ENCODE peak calls at places on chromosomes 4 and X, in four cellular contexts. C is K562, P is WTC11, V is GM12878. Y is an unnamed sample.

GRCh38 chrX:30653415-30654131 is at the start of gene GK:
- DNase-seq in C (peak), P (peak), V (no peak), Y (no peak)

GRCh38 chr4:168516841-168517240 is 20.0 kb downstream of the PALLD start:
- DNase-seq in C (no peak), P (no peak), V (no peak), Y (no peak)

GRCh38 chrX:134520860-134521390 is 61.0 kb downstream of the HPRT1 start:
- DNase-seq in C (peak), P (peak), V (no peak), Y (peak)

GRCh38 chr4:185395255-185395955 is at the start of gene LRP2BP:
- DNase-seq in C (no peak), P (no peak), V (peak), Y (peak)

GRCh38 chr4:52204921-52205320 is 153.8 kb downstream of the SPATA18 start:
- DNase-seq in C (no peak), P (no peak), V (no peak), Y (peak)

GRCh38 chr4:155040031-155040430 is 168.4 kb upstream of the NPY2R start:
- DNase-seq in C (no peak), P (no peak), V (no peak), Y (no peak)

GRCh38 chrX:124736553-124737240 is 390.3 kb downstream of the SH2D1A start:
- DNase-seq in C (no peak), P (peak), V (no peak), Y (no peak)

GRCh38 chrX:53262918-53263394 is 18.4 kb downstream of the IQSEC2 start:
- DNase-seq in C (peak), P (no peak), V (no peak), Y (no peak)

GRCh38 chr4:84582988-84583870 is at the start of gene CDS1:
- DNase-seq in C (peak), P (peak), V (no peak), Y (no peak)

GRCh38 chr4:41791557-41791956 is 43.0 kb upstream of the PHOX2B start:
- DNase-seq in C (no peak), P (no peak), V (no peak), Y (no peak)

GRCh38 chr4:185210102-185210981 is 944 bp downstream of the SNX25 start:
- DNase-seq in C (peak), P (peak), V (no peak), Y (peak)

GRCh38 chr4:10721616-10722015 is 37.0 kb upstream of the CLNK start:
- DNase-seq in C (no peak), P (no peak), V (no peak), Y (no peak)

GRCh38 chr4:93317046-93317445 is 511.5 kb upstream of the ATOH1 start:
- DNase-seq in C (no peak), P (no peak), V (no peak), Y (no peak)

GRCh38 chrX:78517124-78517523 is 142.0 kb downstream of the RTL3 start:
- DNase-seq in C (no peak), P (no peak), V (peak), Y (no peak)

GRCh38 chrX:46573331-46573895 is at the start of gene CHST7:
- DNase-seq in C (no peak), P (peak), V (no peak), Y (peak)

GRCh38 chrX:2150722-2151121 is 350.1 kb downstream of the DHRSX start:
- DNase-seq in C (no peak), P (no peak), V (no peak), Y (no peak)

GRCh38 chrX:78314561-78314960 is 12.8 kb downstream of the CYSLTR1 start:
- DNase-seq in C (no peak), P (no peak), V (no peak), Y (no peak)

GRCh38 chrX:58044130-58044529 is 133.9 kb upstream of the ZXDA start:
- DNase-seq in C (no peak), P (no peak), V (no peak), Y (no peak)

GRCh38 chr4:70925899-70926635 is 23.9 kb downstream of the MOB1B start:
- DNase-seq in C (no peak), P (no peak), V (peak), Y (no peak)

GRCh38 chr4:139524062-139524631 is 31.9 kb downstream of the SETD7 start:
- DNase-seq in C (no peak), P (no peak), V (no peak), Y (no peak)

GRCh38 chr4:26325191-26325590 is 4.4 kb downstream of the RBPJ start:
- DNase-seq in C (no peak), P (no peak), V (no peak), Y (peak)

GRCh38 chr4:121077496-121077895 is 5.2 kb upstream of the NDNF start:
- DNase-seq in C (no peak), P (no peak), V (no peak), Y (no peak)

GRCh38 chrX:153019166-153019565 is 25.2 kb upstream of the PNMA5 start:
- DNase-seq in C (no peak), P (no peak), V (no peak), Y (no peak)

GRCh38 chrX:150165776-150166610 is 197.1 kb upstream of the MAMLD1 start:
- DNase-seq in C (no peak), P (no peak), V (no peak), Y (no peak)
- TF ChIP-seq ATF2 in C (no peak), P (no peak), V (no peak), Y (no peak)

GRCh38 chrX:11129546-11129945 is 18.4 kb downstream of the HCCS start:
- DNase-seq in C (no peak), P (no peak), V (no peak), Y (no peak)
- TF ChIP-seq TCF7 in C (no peak), P (no peak), V (no peak), Y (no peak)

DNA sequence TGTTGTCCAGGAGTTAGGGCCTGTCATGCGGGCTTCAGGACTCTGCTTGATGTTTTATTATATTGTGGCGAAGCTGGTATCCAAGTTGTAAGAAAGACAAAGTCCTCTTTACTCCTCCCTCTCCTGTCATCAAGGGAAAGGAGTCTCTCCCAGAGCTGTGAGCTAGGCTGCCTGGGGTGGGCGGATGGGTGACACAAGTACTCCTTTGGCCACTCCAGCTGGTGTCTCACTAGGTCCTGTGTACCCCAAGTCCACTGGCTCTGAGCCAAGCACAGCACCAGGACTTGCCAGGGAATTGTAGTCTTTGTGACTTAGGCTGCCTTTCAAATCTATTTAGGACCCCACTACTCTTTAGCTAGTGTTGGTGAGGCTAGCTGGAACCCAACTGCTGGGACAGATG is 36.7 kb upstream of the RPS6KA6 start:
- DNase-seq in C (no peak), P (no peak), V (no peak), Y (no peak)
- TF ChIP-seq ATF2 in C (no peak), P (no peak), V (no peak), Y (no peak)

GRCh38 chrX:22666441-22666840 is 333.3 kb upstream of the DDX53 start:
- DNase-seq in C (peak), P (peak), V (no peak), Y (peak)
- TF ChIP-seq TCF7 in C (no peak), P (no peak), V (no peak), Y (no peak)

GRCh38 chr4:61468091-61468720 is 268.1 kb downstream of the ADGRL3 start:
- DNase-seq in C (no peak), P (no peak), V (no peak), Y (no peak)

GRCh38 chr4:61461956-61462355 is 261.8 kb downstream of the ADGRL3 start:
- DNase-seq in C (no peak), P (no peak), V (no peak), Y (no peak)

DNA sequence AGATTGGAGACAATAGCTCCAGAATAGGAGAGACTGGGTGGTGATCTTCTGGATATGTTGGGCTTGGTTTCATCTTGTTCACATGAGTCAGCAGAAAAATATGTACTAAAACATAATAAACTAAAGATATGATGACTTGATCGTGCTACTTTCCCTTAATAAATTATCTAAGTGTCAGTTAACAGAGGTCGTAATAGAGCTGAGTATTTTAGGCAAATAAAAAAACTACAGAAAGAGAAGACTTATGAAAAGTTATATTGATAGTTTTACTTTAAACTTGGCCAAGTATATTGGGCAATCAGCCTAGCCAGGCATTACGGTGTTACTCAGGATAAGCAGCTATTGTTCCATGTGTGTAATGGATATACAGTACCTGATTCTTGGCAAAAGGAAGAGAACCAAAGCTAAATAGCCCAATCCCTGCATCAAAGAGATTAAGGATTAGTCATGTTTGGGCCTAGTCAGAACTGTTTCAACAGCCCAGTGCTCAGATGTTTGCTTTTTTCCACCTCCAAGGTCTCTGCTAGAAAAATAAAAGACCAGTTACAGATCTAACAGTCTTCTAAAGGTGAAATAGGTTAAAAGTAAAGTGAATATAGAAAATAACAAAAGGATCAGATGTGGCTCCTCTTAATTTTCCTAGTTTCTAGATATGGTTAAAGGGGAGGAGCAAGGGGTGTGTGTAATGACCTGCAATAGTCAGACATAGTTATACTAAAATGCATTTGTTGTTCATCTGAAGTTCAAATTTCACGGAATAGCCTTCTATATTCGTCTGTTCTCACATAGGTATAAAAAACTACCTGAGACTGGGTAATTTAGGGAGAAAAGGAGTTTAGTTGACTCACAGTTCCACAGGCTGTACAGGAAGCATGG is 262.6 kb downstream of the ADGRL3 start:
- DNase-seq in C (no peak), P (no peak), V (no peak), Y (peak)
- TF ChIP-seq ATF2 in C (no peak), P (no peak), V (no peak), Y (no peak)

DNA sequence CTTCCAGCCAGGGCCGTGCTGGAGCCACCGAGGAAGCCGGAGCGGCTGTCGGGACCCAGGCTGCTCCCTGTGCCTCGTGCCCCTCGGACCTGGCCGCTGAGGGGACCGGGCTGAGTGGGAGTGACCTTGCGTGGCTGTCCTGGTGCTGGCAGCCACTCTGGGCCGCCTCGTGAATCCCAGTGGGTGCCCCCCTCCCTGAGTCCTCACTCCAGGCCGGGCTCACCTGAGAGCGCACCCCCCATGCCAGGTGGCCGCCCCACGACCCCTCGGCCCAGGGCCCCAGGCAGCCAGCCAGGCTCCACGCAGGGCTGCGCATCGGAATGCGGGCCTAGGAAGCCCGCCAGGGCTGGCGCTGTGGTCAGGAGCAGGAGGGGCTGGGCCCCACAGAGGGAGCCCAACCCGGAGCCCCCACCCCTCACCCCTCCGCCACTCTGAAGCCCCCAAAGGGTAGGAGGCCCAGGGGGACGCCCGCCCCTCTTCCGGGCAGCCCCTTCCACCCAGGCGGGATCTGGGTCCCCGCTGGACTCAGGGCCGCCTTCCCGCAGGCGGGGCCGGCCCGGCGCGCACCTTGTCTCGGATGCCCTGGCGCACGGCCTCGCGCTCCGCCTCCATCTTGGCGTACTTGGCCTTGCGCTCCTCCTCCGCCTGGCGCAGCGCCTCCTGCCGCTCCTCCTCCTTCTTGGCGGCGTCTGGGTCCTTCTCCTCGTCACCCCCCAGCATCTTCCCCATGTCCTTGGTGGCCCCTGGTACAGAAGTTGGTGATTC is 33.9 kb downstream of the CPLX1 start:
- DNase-seq in C (peak), P (peak), V (no peak), Y (no peak)
- TF ChIP-seq TCF7 in C (no peak), P (no peak), V (no peak), Y (no peak)

DNA sequence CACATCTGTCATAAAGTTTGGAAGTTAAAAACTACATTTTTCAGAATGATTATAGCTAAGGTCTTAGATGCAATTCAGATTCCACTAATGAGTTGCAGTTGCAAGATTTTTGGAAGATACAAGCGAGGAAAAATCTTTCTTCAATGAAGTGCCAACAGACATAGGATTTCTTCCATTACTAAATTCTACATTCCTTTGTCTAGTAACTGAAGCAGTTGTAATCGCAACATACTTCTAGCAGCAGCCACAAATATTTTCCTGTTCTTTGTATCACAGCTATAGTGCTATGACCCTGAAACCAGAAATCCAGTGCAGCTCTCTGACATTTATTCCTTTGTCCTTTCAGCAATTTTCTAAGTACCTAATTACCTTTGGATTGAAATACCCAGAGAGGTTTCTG is 225.2 kb upstream of the SLIT2 start:
- DNase-seq in C (no peak), P (no peak), V (no peak), Y (no peak)
- TF ChIP-seq ATF2 in C (no peak), P (no peak), V (no peak), Y (no peak)